ENCODE peak calls at places on chromosomes 6 and 20, in nine cellular contexts. M, C, I, F, T, H, Z, X and J are unnamed samples.
A peak's percentile ranks its signal among the peaks of the same experiment; 100 is the strongest.

GRCh38 chr20:17485017-17485416 is 46.2 kb downstream of the BFSP1 start:
- DNase-seq in M (no peak), C (no peak), I (no peak), F (no peak), T (no peak), H (no peak), Z (no peak), X (no peak), J (no peak)

GRCh38 chr6:53979468-53980067 is 131.7 kb upstream of the MLIP start:
- DNase-seq in M (no peak), C (peak; percentile 7), I (peak; percentile 29), F (peak; percentile 74), T (peak; percentile 24), H (peak; percentile 50), Z (peak; percentile 77), X (peak; percentile 2), J (peak; percentile 2)

GRCh38 chr6:107491791-107492674 is 2.1 kb downstream of the SOBP start:
- DNase-seq in M (no peak), C (no peak), I (peak; percentile 88), F (no peak), T (no peak), H (peak; percentile 58), Z (peak; percentile 87), X (peak; percentile 19), J (no peak)

GRCh38 chr20:31606928-31607639 is 2.0 kb downstream of the ID1 start:
- DNase-seq in M (no peak), C (peak; percentile 90), I (no peak), F (peak; percentile 79), T (no peak), H (peak; percentile 75), Z (peak; percentile 82), X (peak; percentile 66), J (peak; percentile 21)

GRCh38 chr20:48198951-48199431 is 413.7 kb upstream of the SULF2 start:
- DNase-seq in M (no peak), C (no peak), I (no peak), F (no peak), T (no peak), H (no peak), Z (no peak), X (no peak), J (no peak)

GRCh38 chr6:25866011-25866410 is 8.0 kb downstream of the SLC17A3 start:
- DNase-seq in M (no peak), C (no peak), I (no peak), F (no peak), T (no peak), H (no peak), Z (no peak), X (no peak), J (no peak)

GRCh38 chr6:70667256-70667710 is 400 bp upstream of the SMAP1 start:
- DNase-seq in M (no peak), C (no peak), I (no peak), F (no peak), T (no peak), H (no peak), Z (no peak), X (no peak), J (no peak)

GRCh38 chr20:2165871-2166270 is 64.2 kb downstream of the STK35 start:
- DNase-seq in M (no peak), C (no peak), I (no peak), F (no peak), T (no peak), H (no peak), Z (no peak), X (no peak), J (no peak)

GRCh38 chr6:31770860-31771259 is 6.3 kb downstream of the VWA7 start:
- DNase-seq in M (no peak), C (no peak), I (no peak), F (no peak), T (no peak), H (no peak), Z (no peak), X (no peak), J (no peak)

GRCh38 chr20:19828233-19828632 is 70.2 kb downstream of the RIN2 start:
- DNase-seq in M (no peak), C (no peak), I (peak; percentile 45), F (peak; percentile 79), T (no peak), H (peak; percentile 50), Z (peak; percentile 64), X (peak; percentile 47), J (no peak)